ENCODE peak calls at places on chromosomes 5 and 9, in five cellular contexts. F is effector memory CD8-positive, alpha-beta T cell; A is AML-193; E is stimulated activated CD4-positive, alpha-beta T cell treated with anti-CD3 and anti-CD28 coated beads, Interleukin-2, amount 100 ng/mL, for 48 hours; Y is hypothalamus. V is an unnamed sample.

GRCh38 chr9:107755267-107755666 is 265.7 kb upstream of the KLF4 start:
- DNase-seq in F (no peak), A (no peak), E (no peak), Y (no peak), V (no peak)

GRCh38 chr9:93159601-93160418 is 24.1 kb upstream of the WNK2 start:
- DNase-seq in F (peak), A (peak), E (peak), Y (peak), V (peak)

GRCh38 chr9:2720179-2720654 is 2.9 kb downstream of the KCNV2 start:
- DNase-seq in F (no peak), A (no peak), E (no peak), Y (no peak), V (no peak)

GRCh38 chr5:169648725-169649124 is 11.7 kb downstream of the DOCK2 start:
- DNase-seq in F (no peak), A (no peak), E (no peak), Y (peak), V (no peak)

GRCh38 chr9:124182741-124183140 is 75.0 kb upstream of the NEK6 start:
- DNase-seq in F (no peak), A (no peak), E (no peak), Y (no peak), V (no peak)

GRCh38 chr5:169635933-169636332 is 1.1 kb upstream of the DOCK2 start:
- DNase-seq in F (no peak), A (no peak), E (no peak), Y (no peak), V (no peak)

GRCh38 chr9:132487351-132487791 is 77.4 kb downstream of the CFAP77 start:
- DNase-seq in F (peak), A (no peak), E (no peak), Y (no peak), V (no peak)

GRCh38 chr5:81971086-81971693 is 633 bp upstream of the ATG10 start:
- DNase-seq in F (no peak), A (peak), E (peak), Y (peak), V (no peak)

GRCh38 chr9:137972355-137972987 is 94.9 kb downstream of the CACNA1B start:
- DNase-seq in F (no peak), A (no peak), E (no peak), Y (no peak), V (no peak)

GRCh38 chr9:134830126-134830525 is 50.5 kb upstream of the FCN2 start:
- DNase-seq in F (no peak), A (no peak), E (no peak), Y (no peak), V (no peak)

GRCh38 chr9:16150938-16151650 is 598.3 kb downstream of the CCDC171 start:
- DNase-seq in F (no peak), A (no peak), E (no peak), Y (no peak), V (no peak)

GRCh38 chr5:148911386-148911785 is 85.0 kb downstream of the ADRB2 start:
- DNase-seq in F (no peak), A (no peak), E (no peak), Y (no peak), V (no peak)

GRCh38 chr5:5302201-5302600 is 120.3 kb upstream of the ICE1 start:
- DNase-seq in F (no peak), A (no peak), E (no peak), Y (no peak), V (no peak)

GRCh38 chr5:142834504-142834903 is 64.3 kb downstream of the ARHGAP26 start:
- DNase-seq in F (no peak), A (no peak), E (no peak), Y (no peak), V (no peak)

GRCh38 chr5:154101184-154101583 is 62.4 kb downstream of the MFAP3 start:
- DNase-seq in F (no peak), A (no peak), E (no peak), Y (no peak), V (no peak)

GRCh38 chr9:128916204-128916603 is 4.6 kb upstream of the PHYHD1 start:
- DNase-seq in F (no peak), A (no peak), E (no peak), Y (no peak), V (no peak)

GRCh38 chr5:6162175-6162574 is 216.2 kb downstream of the MED10 start:
- DNase-seq in F (no peak), A (no peak), E (no peak), Y (no peak), V (no peak)

GRCh38 chr9:33498387-33498786 is 24.7 kb upstream of the NOL6 start:
- DNase-seq in F (no peak), A (peak), E (no peak), Y (no peak), V (no peak)

GRCh38 chr5:137091473-137091872 is 407.7 kb downstream of the SPOCK1 start:
- DNase-seq in F (no peak), A (no peak), E (no peak), Y (peak), V (no peak)

GRCh38 chr5:116944171-116944570 is 369.5 kb upstream of the SEMA6A start:
- DNase-seq in F (no peak), A (no peak), E (no peak), Y (no peak), V (no peak)

GRCh38 chr9:113185271-113185670 is 34.5 kb downstream of the SLC31A2 start:
- DNase-seq in F (no peak), A (no peak), E (no peak), Y (no peak), V (no peak)

GRCh38 chr9:95018099-95018927 is 291.8 kb downstream of the AOPEP start:
- DNase-seq in F (no peak), A (no peak), E (no peak), Y (peak), V (no peak)

GRCh38 chr5:534743-535671 is 10.8 kb upstream of the SLC9A3 start:
- DNase-seq in F (no peak), A (no peak), E (no peak), Y (no peak), V (no peak)